ENCODE peak calls at places on chromosomes 13 and 19, in six cellular contexts. Z is AG09319, H is ascending aorta, V is fibroblast of lung, F is omental fat pad, Q is hepatocyte. R is an unnamed sample.
A peak's percentile ranks its signal among the peaks of the same experiment; 100 is the strongest.

GRCh38 chr13:19062801-19063200 is 118.8 kb downstream of the TUBA3C start:
- DNase-seq in Q (no peak), H (no peak), Z (no peak), F (no peak), V (no peak), R (no peak)

GRCh38 chr19:342801-343421 is 1.7 kb downstream of the MIER2 start:
- DNase-seq in V (peak; percentile 69), Z (peak; percentile 38), F (no peak), H (peak; percentile 85), Q (no peak), R (no peak)

GRCh38 chr13:31767175-31767900 is 28.0 kb downstream of the RXFP2 start:
- DNase-seq in Q (no peak), F (no peak), V (peak; percentile 62), Z (peak; percentile 50), H (peak; percentile 69), R (no peak)

GRCh38 chr13:46211521-46212351 is at the start of gene LRRC63:
- DNase-seq in V (peak; percentile 30), Z (peak; percentile 14), H (peak; percentile 89), Q (peak; percentile 89), F (peak; percentile 55), R (no peak)

GRCh38 chr13:75494491-75494890 is 12.5 kb upstream of the TBC1D4 start:
- DNase-seq in H (no peak), V (no peak), Z (no peak), Q (no peak), F (no peak), R (no peak)

GRCh38 chr13:23140492-23140891 is 40.3 kb upstream of the SGCG start:
- DNase-seq in H (no peak), Q (no peak), Z (no peak), F (no peak), V (peak; percentile 52), R (peak; percentile 28)

GRCh38 chr19:2609389-2610116 is 92.9 kb downstream of the GNG7 start:
- DNase-seq in F (no peak), Z (no peak), V (no peak), Q (no peak), H (peak; percentile 60), R (no peak)

GRCh38 chr13:113646376-113646775 is 11.6 kb downstream of the ATP4B start:
- DNase-seq in V (no peak), Z (no peak), H (peak; percentile 37), Q (no peak), F (no peak), R (no peak)

GRCh38 chr19:48780684-48781391 is 25.5 kb downstream of the FGF21 start:
- DNase-seq in Q (peak; percentile 60), V (peak; percentile 86), Z (no peak), F (peak; percentile 42), H (no peak), R (no peak)

GRCh38 chr19:623175-623916 is 10.0 kb downstream of the POLRMT start:
- DNase-seq in F (no peak), V (no peak), H (no peak), Q (no peak), Z (no peak), R (no peak)

GRCh38 chr13:34913040-34913439 is 29.0 kb upstream of the NBEA start:
- DNase-seq in V (peak; percentile 2), Z (no peak), Q (peak; percentile 34), H (no peak), F (no peak), R (no peak)

GRCh38 chr19:1085676-1086442 is 9.3 kb downstream of the POLR2E start:
- DNase-seq in F (no peak), Q (no peak), Z (no peak), V (no peak), H (no peak), R (no peak)

GRCh38 chr19:52748336-52748950 is 13.6 kb upstream of the ZNF611 start:
- DNase-seq in H (no peak), F (no peak), Q (peak; percentile 74), Z (peak; percentile 10), V (peak; percentile 65), R (no peak)

GRCh38 chr13:113404723-113405471 is 41.0 kb upstream of the GRTP1 start:
- DNase-seq in V (no peak), H (peak; percentile 58), Q (no peak), F (no peak), Z (no peak), R (no peak)

GRCh38 chr13:88000239-88000638 is 329.1 kb downstream of the SLITRK5 start:
- DNase-seq in Z (no peak), Q (no peak), V (no peak), H (no peak), F (no peak), R (no peak)

GRCh38 chr19:45973564-45974338 is at the start of gene NOVA2:
- DNase-seq in H (peak; percentile 68), V (peak; percentile 35), Z (no peak), F (no peak), Q (peak; percentile 70), R (no peak)

GRCh38 chr19:54481326-54481930 is 8.3 kb upstream of the CDC42EP5 start:
- DNase-seq in F (no peak), Z (no peak), Q (peak; percentile 79), H (no peak), V (peak; percentile 48), R (no peak)

GRCh38 chr19:54477650-54478049 is 4.6 kb upstream of the CDC42EP5 start:
- DNase-seq in Z (no peak), V (no peak), F (no peak), H (no peak), Q (peak; percentile 32), R (no peak)

GRCh38 chr19:54480048-54480447 is 7.0 kb upstream of the CDC42EP5 start:
- DNase-seq in F (no peak), Q (no peak), V (no peak), Z (no peak), H (no peak), R (no peak)

GRCh38 chr19:54475706-54476105 is 2.6 kb upstream of the CDC42EP5 start:
- DNase-seq in V (no peak), F (no peak), H (no peak), Z (no peak), Q (no peak), R (no peak)

GRCh38 chr19:54478677-54479266 is 5.7 kb upstream of the CDC42EP5 start:
- DNase-seq in Z (no peak), H (no peak), F (no peak), Q (peak; percentile 75), V (peak; percentile 54), R (no peak)
- TF ChIP-seq CTCF in Z (peak; percentile 69), H (peak; percentile 11), F (no peak), Q (peak; percentile 70), V (peak; percentile 74), R (peak; percentile 77)

GRCh38 chr19:40191836-40192646 is 815 bp downstream of the MAP3K10 start:
- DNase-seq in F (no peak), V (peak; percentile 21), Q (peak; percentile 55), H (no peak), Z (no peak), R (no peak)
- TF ChIP-seq CTCF in F (no peak), V (no peak), Q (peak; percentile 30), H (no peak), Z (peak; percentile 4), R (peak; percentile 16)

GRCh38 chr19:42831221-42832019 is 48.1 kb downstream of the PSG1 start:
- DNase-seq in H (no peak), V (no peak), F (no peak), Q (no peak), Z (no peak), R (peak; percentile 56)
- TF ChIP-seq CTCF in H (no peak), V (no peak), F (no peak), Q (no peak), Z (no peak), R (no peak)

DNA sequence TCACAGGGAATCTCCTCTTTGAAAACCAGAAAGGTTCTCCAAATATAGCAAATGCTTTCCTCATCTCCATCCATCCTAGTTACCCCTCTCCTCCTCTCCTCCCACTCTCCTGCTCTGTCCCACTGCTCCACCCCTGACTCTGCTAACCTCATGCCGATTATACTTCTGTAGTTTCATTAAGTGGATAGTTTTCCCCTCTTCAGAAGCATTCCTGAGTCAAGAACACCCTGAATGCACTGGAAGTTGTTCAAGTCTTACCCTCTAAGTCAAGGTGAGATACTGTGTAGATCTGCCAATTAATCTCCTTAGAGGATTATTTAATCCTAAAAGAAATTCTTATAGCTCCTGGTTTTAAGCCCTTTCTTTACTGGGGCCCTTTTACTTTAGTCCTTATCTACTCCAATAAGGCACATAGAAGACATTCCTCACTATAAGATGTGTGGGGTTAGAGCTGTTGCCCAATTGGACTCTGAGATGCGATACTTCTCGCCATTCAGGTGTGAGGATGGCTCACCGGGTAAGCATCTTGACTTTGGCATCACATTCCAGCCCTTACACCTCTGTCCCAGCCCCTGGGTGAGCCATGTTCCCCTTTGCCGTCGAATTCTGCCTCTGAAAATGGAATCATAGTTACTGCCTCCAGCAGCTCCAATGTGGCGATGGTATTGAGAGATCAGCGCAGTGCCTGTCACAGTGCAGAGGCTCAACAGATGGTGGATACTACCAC is 67.7 kb downstream of the COL4A2 start:
- DNase-seq in F (no peak), Z (no peak), H (peak; percentile 18), Q (no peak), V (no peak), R (no peak)
- TF ChIP-seq CTCF in F (no peak), Z (no peak), H (no peak), Q (no peak), V (no peak), R (no peak)